ENCODE peak calls at places on chromosome 2, in five cellular contexts. W, D, T, H and A are unnamed samples.

GRCh38 chr2:61465045-61465444 is 5.8 kb downstream of the USP34 start:
- DNase-seq in W (no peak), H (no peak), T (no peak), D (no peak), A (no peak)

GRCh38 chr2:72827999-72828646 is 2.3 kb upstream of the EXOC6B start:
- DNase-seq in D (no peak), H (no peak), T (peak), W (no peak), A (no peak)

GRCh38 chr2:237171396-237171795 is 85.7 kb downstream of the COPS8 start:
- DNase-seq in D (no peak), T (peak), H (no peak), W (no peak), A (peak)

GRCh38 chr2:38557217-38557616 is 45.5 kb downstream of the HNRNPLL start:
- DNase-seq in T (no peak), W (no peak), D (no peak), H (no peak), A (no peak)

GRCh38 chr2:130963849-130964793 is 127.4 kb downstream of the ARHGEF4 start:
- DNase-seq in W (no peak), D (peak), T (no peak), H (no peak), A (peak)

GRCh38 chr2:221100467-221101089 is 471.5 kb downstream of the EPHA4 start:
- DNase-seq in H (no peak), D (peak), T (peak), W (no peak), A (no peak)

GRCh38 chr2:159595410-159596046 is 20.8 kb downstream of the BAZ2B start:
- DNase-seq in T (peak), D (no peak), H (no peak), W (no peak), A (no peak)

GRCh38 chr2:196166876-196167275 is 4.5 kb downstream of the STK17B start:
- DNase-seq in W (no peak), D (no peak), H (no peak), T (peak), A (no peak)

GRCh38 chr2:85792783-85793441 is 39.1 kb downstream of the ATOH8 start:
- DNase-seq in W (no peak), D (no peak), T (peak), H (no peak), A (no peak)

GRCh38 chr2:212359425-212360067 is 179.1 kb downstream of the ERBB4 start:
- DNase-seq in H (no peak), W (no peak), D (peak), T (no peak), A (peak)

GRCh38 chr2:155301221-155301620 is 602.7 kb downstream of the KCNJ3 start:
- DNase-seq in W (no peak), D (no peak), H (no peak), T (no peak), A (no peak)

GRCh38 chr2:120684691-120685402 is 50.8 kb upstream of the GLI2 start:
- DNase-seq in H (no peak), T (peak), D (no peak), W (no peak), A (no peak)

GRCh38 chr2:44934962-44935853 is 6.3 kb upstream of the SIX3 start:
- DNase-seq in T (no peak), H (no peak), W (no peak), D (peak), A (no peak)

GRCh38 chr2:61460168-61460567 is 10.7 kb downstream of the USP34 start:
- DNase-seq in H (no peak), D (no peak), T (peak), W (no peak), A (no peak)

GRCh38 chr2:127191331-127192219 is 28.5 kb downstream of the CYP27C1 start:
- DNase-seq in W (no peak), T (no peak), D (no peak), H (no peak), A (no peak)

GRCh38 chr2:160282063-160282580 is 82.0 kb upstream of the ITGB6 start:
- DNase-seq in W (no peak), T (peak), D (no peak), H (no peak), A (no peak)

GRCh38 chr2:17482651-17483050 is 35.6 kb downstream of the RAD51AP2 start:
- DNase-seq in T (peak), D (no peak), H (no peak), W (no peak), A (no peak)

GRCh38 chr2:1501991-1502390 is 88.7 kb downstream of the TPO start:
- DNase-seq in H (no peak), W (no peak), D (no peak), T (no peak), A (no peak)

GRCh38 chr2:12169060-12169406 is 422.6 kb downstream of the LPIN1 start:
- DNase-seq in H (peak), W (no peak), D (no peak), T (peak), A (no peak)

GRCh38 chr2:175518206-175518605 is 336.7 kb upstream of the ATP5MC3 start:
- DNase-seq in D (no peak), T (no peak), H (no peak), W (no peak), A (no peak)

GRCh38 chr2:96584017-96584416 is 47.5 kb downstream of the ARID5A start:
- DNase-seq in T (no peak), H (no peak), W (no peak), D (no peak), A (no peak)

GRCh38 chr2:207887570-207887969 is 117.9 kb upstream of the FZD5 start:
- DNase-seq in D (no peak), T (no peak), W (no peak), H (no peak), A (no peak)

GRCh38 chr2:16142383-16143361 is 202.3 kb downstream of the MYCN start:
- DNase-seq in D (no peak), W (no peak), H (no peak), T (no peak), A (peak)

GRCh38 chr2:70686577-70687460 is 81.2 kb downstream of the ADD2 start:
- DNase-seq in W (no peak), T (peak), H (peak), D (peak), A (peak)
- TF ChIP-seq CTCF in W (no peak), T (peak), H (peak), D (peak), A (peak)

GRCh38 chr2:135798762-135799161 is 38.2 kb downstream of the LCT start:
- DNase-seq in T (no peak), W (no peak), H (no peak), D (no peak), A (no peak)
- TF ChIP-seq CTCF in T (peak), W (no peak), H (no peak), D (peak), A (no peak)

GRCh38 chr2:145484443-145485086 is 964.6 kb upstream of the ZEB2 start:
- DNase-seq in W (no peak), D (no peak), T (peak), H (no peak), A (peak)
- TF ChIP-seq CTCF in W (no peak), D (peak), T (peak), H (peak), A (no peak)

GRCh38 chr2:239892480-239893235 is 132.5 kb downstream of the NDUFA10 start:
- DNase-seq in T (no peak), W (no peak), D (no peak), H (no peak), A (no peak)
- TF ChIP-seq CTCF in T (no peak), W (no peak), D (no peak), H (no peak), A (no peak)

DNA sequence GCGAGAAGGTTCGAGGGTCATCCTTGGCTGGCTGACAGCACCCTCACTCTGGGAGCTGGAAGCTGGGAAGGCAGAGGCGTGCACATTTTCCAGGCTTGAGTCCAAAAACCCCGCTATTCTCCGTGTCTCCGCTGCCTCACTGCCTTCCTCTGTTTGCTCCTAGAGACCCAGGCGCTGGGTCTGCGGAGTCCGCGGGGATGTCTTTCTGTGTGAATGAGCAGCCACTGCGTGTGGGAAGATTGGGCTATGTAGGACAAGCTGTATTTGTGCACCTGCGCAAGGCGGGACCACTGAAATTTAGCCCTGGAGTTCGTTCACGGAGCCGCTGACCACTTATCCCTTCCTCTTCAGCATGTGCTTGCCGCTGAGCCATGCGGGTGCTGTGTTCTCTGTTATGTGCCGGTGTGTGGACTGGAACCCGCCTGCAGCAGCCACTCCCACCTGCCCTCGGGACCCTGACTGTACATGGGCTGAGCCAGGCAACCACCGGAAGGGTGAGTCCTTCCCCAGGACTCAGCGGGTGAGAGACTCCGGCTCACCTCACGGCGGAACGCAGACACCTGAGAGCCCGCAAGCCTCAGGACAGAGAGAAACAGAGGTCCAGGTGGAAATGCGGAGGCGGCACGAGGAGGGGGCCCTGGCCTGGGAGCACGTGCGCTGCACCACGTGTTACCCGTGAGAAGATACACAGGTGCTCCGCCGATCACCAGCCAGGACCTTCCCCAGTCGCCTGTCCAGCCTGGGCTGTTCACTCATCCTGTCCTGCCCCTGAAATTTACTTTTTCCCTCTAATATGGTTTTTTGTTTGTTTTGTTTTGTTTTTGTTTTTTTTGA is 44.0 kb downstream of the TWIST2 start:
- DNase-seq in H (no peak), W (no peak), D (no peak), T (no peak), A (no peak)
- TF ChIP-seq CTCF in H (no peak), W (no peak), D (no peak), T (no peak), A (no peak)

GRCh38 chr2:149572102-149572953 is 15.2 kb downstream of the MMADHC start:
- DNase-seq in D (no peak), H (no peak), W (no peak), T (no peak), A (no peak)

GRCh38 chr2:149575277-149575676 is 12.3 kb downstream of the MMADHC start:
- DNase-seq in H (no peak), W (no peak), T (no peak), D (no peak), A (no peak)

GRCh38 chr2:149577269-149577668 is 10.3 kb downstream of the MMADHC start:
- DNase-seq in H (no peak), D (no peak), W (no peak), T (no peak), A (no peak)

GRCh38 chr2:149575742-149576141 is 11.8 kb downstream of the MMADHC start:
- DNase-seq in W (no peak), H (no peak), D (no peak), T (no peak), A (no peak)

DNA sequence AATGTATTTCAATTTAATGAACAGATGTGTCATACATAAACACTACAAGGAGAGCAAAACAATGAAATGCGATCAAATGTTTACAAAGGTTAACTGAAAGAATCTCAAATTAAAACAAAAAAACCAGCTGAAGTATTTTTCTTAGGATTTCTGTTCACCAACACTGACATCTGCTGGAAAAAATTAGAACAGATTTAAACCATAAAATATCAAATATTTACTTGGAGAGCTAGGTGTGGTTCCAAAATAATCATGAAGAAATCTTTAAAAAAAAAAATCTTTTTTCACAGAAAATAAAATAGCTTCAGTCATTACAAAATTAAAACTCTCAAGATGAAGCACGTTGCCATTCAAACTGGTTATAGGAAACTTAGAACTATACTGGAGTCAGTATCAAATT is 13.8 kb downstream of the MMADHC start:
- DNase-seq in T (peak), D (no peak), H (no peak), W (no peak), A (no peak)
- TF ChIP-seq CTCF in T (peak), D (peak), H (peak), W (peak), A (peak)

GRCh38 chr2:39851691-39852110 is 72.6 kb upstream of the THUMPD2 start:
- DNase-seq in D (peak), H (peak), W (no peak), T (peak), A (no peak)
- TF ChIP-seq CTCF in D (no peak), H (no peak), W (no peak), T (peak), A (no peak)

GRCh38 chr2:133483201-133483600 is 85.1 kb downstream of the NCKAP5 start:
- DNase-seq in D (no peak), W (no peak), T (no peak), H (no peak), A (no peak)

GRCh38 chr2:133485868-133486267 is 82.4 kb downstream of the NCKAP5 start:
- DNase-seq in W (no peak), H (no peak), T (no peak), D (no peak), A (no peak)

GRCh38 chr2:133486706-133487305 is 81.5 kb downstream of the NCKAP5 start:
- DNase-seq in H (no peak), T (no peak), D (no peak), W (no peak), A (no peak)

GRCh38 chr2:133484783-133485182 is 83.5 kb downstream of the NCKAP5 start:
- DNase-seq in D (no peak), W (no peak), T (no peak), H (no peak), A (no peak)

GRCh38 chr2:133484106-133484505 is 84.2 kb downstream of the NCKAP5 start:
- DNase-seq in W (no peak), D (no peak), T (no peak), H (no peak), A (no peak)
- TF ChIP-seq CTCF in W (no peak), D (no peak), T (no peak), H (no peak), A (no peak)

GRCh38 chr2:168687314-168687713 is 115.1 kb upstream of the NOSTRIN start:
- DNase-seq in H (no peak), W (no peak), T (peak), D (peak), A (peak)
- TF ChIP-seq CTCF in H (peak), W (no peak), T (no peak), D (peak), A (no peak)